ENCODE peak calls at places on chromosomes 5 and 9, in ten cellular contexts. One of them, this sample, is unnamed.

GRCh38 chr9:34663296-34663590 is 786 bp upstream of the CCL27 start:
- DNase-seq in fibroblast of mammary gland: no peak
- DNase-seq in C1 segment of cervical spinal cord: no peak
- DNase-seq in GM10248: no peak
- DNase-seq in NCI-H524 treated with DMSO at 0.1 percent for 48 hours: no peak
- DNase-seq in Kasumi-1: no peak
- DNase-seq in uterus: no peak
- DNase-seq in osteocyte: no peak
- DNase-seq in SJSA1: no peak
- DNase-seq in PC-9: no peak
- DNase-seq in this sample: no peak

GRCh38 chr5:62354028-62354874 is 48.2 kb downstream of the KIF2A start:
- DNase-seq in fibroblast of mammary gland: peak; percentile 70
- DNase-seq in C1 segment of cervical spinal cord: no peak
- DNase-seq in GM10248: peak; percentile 44
- DNase-seq in NCI-H524 treated with DMSO at 0.1 percent for 48 hours: peak; percentile 9
- DNase-seq in Kasumi-1: peak; percentile 68
- DNase-seq in uterus: no peak
- DNase-seq in osteocyte: no peak
- DNase-seq in SJSA1: peak; percentile 8
- DNase-seq in PC-9: no peak
- DNase-seq in this sample: no peak

GRCh38 chr9:137333016-137333726 is 31.1 kb upstream of the NRARP start:
- DNase-seq in fibroblast of mammary gland: no peak
- DNase-seq in C1 segment of cervical spinal cord: no peak
- DNase-seq in GM10248: no peak
- DNase-seq in NCI-H524 treated with DMSO at 0.1 percent for 48 hours: no peak
- DNase-seq in Kasumi-1: no peak
- DNase-seq in uterus: no peak
- DNase-seq in osteocyte: no peak
- DNase-seq in SJSA1: no peak
- DNase-seq in PC-9: no peak
- DNase-seq in this sample: no peak

GRCh38 chr5:126970517-126971017 is 59.8 kb downstream of the MARCHF3 start:
- DNase-seq in fibroblast of mammary gland: peak; percentile 82
- DNase-seq in C1 segment of cervical spinal cord: no peak
- DNase-seq in GM10248: no peak
- DNase-seq in NCI-H524 treated with DMSO at 0.1 percent for 48 hours: no peak
- DNase-seq in Kasumi-1: peak; percentile 19
- DNase-seq in uterus: no peak
- DNase-seq in osteocyte: no peak
- DNase-seq in SJSA1: no peak
- DNase-seq in PC-9: peak; percentile 57
- DNase-seq in this sample: no peak

GRCh38 chr9:33290994-33291397 is 680 bp downstream of the NFX1 start:
- DNase-seq in fibroblast of mammary gland: peak; percentile 97
- DNase-seq in C1 segment of cervical spinal cord: no peak
- DNase-seq in GM10248: no peak
- DNase-seq in NCI-H524 treated with DMSO at 0.1 percent for 48 hours: no peak
- DNase-seq in Kasumi-1: peak; percentile 45
- DNase-seq in uterus: no peak
- DNase-seq in osteocyte: no peak
- DNase-seq in SJSA1: no peak
- DNase-seq in PC-9: peak; percentile 72
- DNase-seq in this sample: no peak

GRCh38 chr5:35921930-35922329 is 16.5 kb downstream of the CAPSL start:
- DNase-seq in fibroblast of mammary gland: no peak
- DNase-seq in C1 segment of cervical spinal cord: no peak
- DNase-seq in GM10248: no peak
- DNase-seq in NCI-H524 treated with DMSO at 0.1 percent for 48 hours: no peak
- DNase-seq in Kasumi-1: no peak
- DNase-seq in uterus: no peak
- DNase-seq in osteocyte: no peak
- DNase-seq in SJSA1: no peak
- DNase-seq in PC-9: no peak
- DNase-seq in this sample: no peak

GRCh38 chr9:21326526-21327139 is 8.6 kb downstream of the KLHL9 start:
- DNase-seq in fibroblast of mammary gland: peak; percentile 59
- DNase-seq in C1 segment of cervical spinal cord: no peak
- DNase-seq in GM10248: peak; percentile 49
- DNase-seq in NCI-H524 treated with DMSO at 0.1 percent for 48 hours: no peak
- DNase-seq in Kasumi-1: peak; percentile 39
- DNase-seq in uterus: no peak
- DNase-seq in osteocyte: no peak
- DNase-seq in SJSA1: peak; percentile 3
- DNase-seq in PC-9: no peak
- DNase-seq in this sample: no peak

GRCh38 chr5:139709587-139710369 is 61.6 kb downstream of the CXXC5 start:
- DNase-seq in fibroblast of mammary gland: no peak
- DNase-seq in C1 segment of cervical spinal cord: no peak
- DNase-seq in GM10248: peak; percentile 59
- DNase-seq in NCI-H524 treated with DMSO at 0.1 percent for 48 hours: no peak
- DNase-seq in Kasumi-1: peak; percentile 65
- DNase-seq in uterus: no peak
- DNase-seq in osteocyte: peak; percentile 91
- DNase-seq in SJSA1: no peak
- DNase-seq in PC-9: no peak
- DNase-seq in this sample: peak; percentile 69

GRCh38 chr5:140357731-140358093 is 2.3 kb upstream of the SLC4A9 start:
- DNase-seq in fibroblast of mammary gland: peak; percentile 84
- DNase-seq in C1 segment of cervical spinal cord: peak; percentile 73
- DNase-seq in GM10248: peak; percentile 90
- DNase-seq in NCI-H524 treated with DMSO at 0.1 percent for 48 hours: peak; percentile 58
- DNase-seq in Kasumi-1: peak; percentile 92
- DNase-seq in uterus: peak; percentile 85
- DNase-seq in osteocyte: peak; percentile 92
- DNase-seq in SJSA1: peak; percentile 87
- DNase-seq in PC-9: peak; percentile 72
- DNase-seq in this sample: peak; percentile 87

GRCh38 chr5:151150484-151151262 is 6.9 kb downstream of the ANXA6 start:
- DNase-seq in fibroblast of mammary gland: peak; percentile 52
- DNase-seq in C1 segment of cervical spinal cord: peak; percentile 29
- DNase-seq in GM10248: peak; percentile 54
- DNase-seq in NCI-H524 treated with DMSO at 0.1 percent for 48 hours: no peak
- DNase-seq in Kasumi-1: peak; percentile 97
- DNase-seq in uterus: peak; percentile 70
- DNase-seq in osteocyte: no peak
- DNase-seq in SJSA1: no peak
- DNase-seq in PC-9: no peak
- DNase-seq in this sample: no peak

GRCh38 chr9:117796681-117797080 is 92.5 kb downstream of the TLR4 start:
- DNase-seq in fibroblast of mammary gland: peak; percentile 76
- DNase-seq in C1 segment of cervical spinal cord: no peak
- DNase-seq in GM10248: no peak
- DNase-seq in NCI-H524 treated with DMSO at 0.1 percent for 48 hours: no peak
- DNase-seq in Kasumi-1: no peak
- DNase-seq in uterus: no peak
- DNase-seq in osteocyte: no peak
- DNase-seq in SJSA1: no peak
- DNase-seq in PC-9: no peak
- DNase-seq in this sample: no peak

GRCh38 chr5:139462582-139463276 is at the start of gene ECSCR:
- DNase-seq in fibroblast of mammary gland: no peak
- DNase-seq in C1 segment of cervical spinal cord: no peak
- DNase-seq in GM10248: no peak
- DNase-seq in NCI-H524 treated with DMSO at 0.1 percent for 48 hours: no peak
- DNase-seq in Kasumi-1: no peak
- DNase-seq in uterus: peak; percentile 57
- DNase-seq in osteocyte: no peak
- DNase-seq in SJSA1: no peak
- DNase-seq in PC-9: no peak
- DNase-seq in this sample: no peak

GRCh38 chr5:12292610-12293204 is 388.5 kb upstream of the CTNND2 start:
- DNase-seq in fibroblast of mammary gland: peak; percentile 3
- DNase-seq in C1 segment of cervical spinal cord: no peak
- DNase-seq in GM10248: no peak
- DNase-seq in NCI-H524 treated with DMSO at 0.1 percent for 48 hours: peak; percentile 78
- DNase-seq in Kasumi-1: peak; percentile 47
- DNase-seq in uterus: no peak
- DNase-seq in osteocyte: no peak
- DNase-seq in SJSA1: no peak
- DNase-seq in PC-9: no peak
- DNase-seq in this sample: no peak

GRCh38 chr5:2175041-2175440 is 292.3 kb upstream of the IRX4 start:
- DNase-seq in fibroblast of mammary gland: no peak
- DNase-seq in C1 segment of cervical spinal cord: no peak
- DNase-seq in GM10248: no peak
- DNase-seq in NCI-H524 treated with DMSO at 0.1 percent for 48 hours: no peak
- DNase-seq in Kasumi-1: no peak
- DNase-seq in uterus: no peak
- DNase-seq in osteocyte: no peak
- DNase-seq in SJSA1: no peak
- DNase-seq in PC-9: no peak
- DNase-seq in this sample: no peak

GRCh38 chr9:106620081-106620480 is 242.9 kb upstream of the ZNF462 start:
- DNase-seq in fibroblast of mammary gland: no peak
- DNase-seq in C1 segment of cervical spinal cord: no peak
- DNase-seq in GM10248: no peak
- DNase-seq in NCI-H524 treated with DMSO at 0.1 percent for 48 hours: no peak
- DNase-seq in Kasumi-1: no peak
- DNase-seq in uterus: no peak
- DNase-seq in osteocyte: no peak
- DNase-seq in SJSA1: no peak
- DNase-seq in PC-9: no peak
- DNase-seq in this sample: no peak

GRCh38 chr5:153907170-153907775 is 131.4 kb downstream of the FAM114A2 start:
- DNase-seq in fibroblast of mammary gland: peak; percentile 6
- DNase-seq in C1 segment of cervical spinal cord: no peak
- DNase-seq in GM10248: no peak
- DNase-seq in NCI-H524 treated with DMSO at 0.1 percent for 48 hours: no peak
- DNase-seq in Kasumi-1: no peak
- DNase-seq in uterus: no peak
- DNase-seq in osteocyte: no peak
- DNase-seq in SJSA1: no peak
- DNase-seq in PC-9: no peak
- DNase-seq in this sample: no peak

This sample was measured in sciatic nerve.